ENCODE peak calls at places on chromosomes 3 and 15, in nine cellular contexts. One of them, this sample, is unnamed.

GRCh38 chr3:47984089-47984759 is 32.0 kb downstream of the MAP4 start:
- DNase-seq in ascending aorta: peak; percentile 83
- DNase-seq in CD4-positive, CD25-positive, alpha-beta regulatory T cell: no peak
- DNase-seq in heart left ventricle: no peak
- DNase-seq in ovary: no peak
- DNase-seq in upper lobe of right lung: no peak
- DNase-seq in PC-3: peak; percentile 90
- DNase-seq in HepG2: no peak
- DNase-seq in Karpas-422: no peak
- DNase-seq in this sample: peak; percentile 36

GRCh38 chr15:63601026-63601726 is 4.0 kb downstream of the FBXL22 start:
- DNase-seq in HepG2: no peak
- DNase-seq in Karpas-422: no peak
- DNase-seq in ovary: no peak
- DNase-seq in CD4-positive, CD25-positive, alpha-beta regulatory T cell: peak; percentile 52
- DNase-seq in heart left ventricle: peak; percentile 72
- DNase-seq in PC-3: no peak
- DNase-seq in ascending aorta: peak; percentile 75
- DNase-seq in upper lobe of right lung: peak; percentile 79
- DNase-seq in this sample: no peak

GRCh38 chr3:130897316-130897715 is 3.4 kb downstream of the ATP2C1 start:
- DNase-seq in heart left ventricle: no peak
- DNase-seq in HepG2: no peak
- DNase-seq in CD4-positive, CD25-positive, alpha-beta regulatory T cell: no peak
- DNase-seq in PC-3: no peak
- DNase-seq in ovary: no peak
- DNase-seq in ascending aorta: no peak
- DNase-seq in upper lobe of right lung: no peak
- DNase-seq in Karpas-422: peak; percentile 55
- DNase-seq in this sample: no peak

GRCh38 chr3:33392703-33393125 is 47.5 kb downstream of the UBP1 start:
- DNase-seq in HepG2: no peak
- DNase-seq in ovary: no peak
- DNase-seq in upper lobe of right lung: no peak
- DNase-seq in heart left ventricle: no peak
- DNase-seq in PC-3: peak; percentile 97
- DNase-seq in Karpas-422: no peak
- DNase-seq in CD4-positive, CD25-positive, alpha-beta regulatory T cell: no peak
- DNase-seq in ascending aorta: peak; percentile 77
- DNase-seq in this sample: peak; percentile 75

GRCh38 chr3:188940213-188940914 is 231.4 kb upstream of the TPRG1 start:
- DNase-seq in PC-3: no peak
- DNase-seq in ovary: no peak
- DNase-seq in HepG2: no peak
- DNase-seq in upper lobe of right lung: no peak
- DNase-seq in heart left ventricle: no peak
- DNase-seq in Karpas-422: no peak
- DNase-seq in CD4-positive, CD25-positive, alpha-beta regulatory T cell: no peak
- DNase-seq in ascending aorta: peak; percentile 81
- DNase-seq in this sample: no peak

GRCh38 chr3:64863811-64864210 is 176.0 kb upstream of the ADAMTS9 start:
- DNase-seq in CD4-positive, CD25-positive, alpha-beta regulatory T cell: no peak
- DNase-seq in ovary: no peak
- DNase-seq in upper lobe of right lung: no peak
- DNase-seq in Karpas-422: no peak
- DNase-seq in PC-3: no peak
- DNase-seq in HepG2: no peak
- DNase-seq in heart left ventricle: no peak
- DNase-seq in ascending aorta: no peak
- DNase-seq in this sample: no peak

GRCh38 chr3:64385256-64385655 is 160.0 kb upstream of the PRICKLE2 start:
- DNase-seq in ovary: no peak
- DNase-seq in Karpas-422: no peak
- DNase-seq in PC-3: no peak
- DNase-seq in upper lobe of right lung: no peak
- DNase-seq in CD4-positive, CD25-positive, alpha-beta regulatory T cell: no peak
- DNase-seq in HepG2: no peak
- DNase-seq in ascending aorta: no peak
- DNase-seq in heart left ventricle: no peak
- DNase-seq in this sample: no peak

GRCh38 chr3:54863366-54863765 is 64.5 kb downstream of the LRTM1 start:
- DNase-seq in PC-3: no peak
- DNase-seq in HepG2: no peak
- DNase-seq in ovary: no peak
- DNase-seq in upper lobe of right lung: no peak
- DNase-seq in Karpas-422: no peak
- DNase-seq in heart left ventricle: no peak
- DNase-seq in CD4-positive, CD25-positive, alpha-beta regulatory T cell: no peak
- DNase-seq in ascending aorta: no peak
- DNase-seq in this sample: no peak

GRCh38 chr3:13213911-13214846 is 140.9 kb upstream of the IQSEC1 start:
- DNase-seq in upper lobe of right lung: no peak
- DNase-seq in Karpas-422: no peak
- DNase-seq in HepG2: no peak
- DNase-seq in PC-3: no peak
- DNase-seq in ovary: no peak
- DNase-seq in heart left ventricle: no peak
- DNase-seq in ascending aorta: no peak
- DNase-seq in CD4-positive, CD25-positive, alpha-beta regulatory T cell: no peak
- DNase-seq in this sample: no peak

GRCh38 chr3:197463279-197463678 is 92.5 kb downstream of the BDH1 start:
- DNase-seq in HepG2: no peak
- DNase-seq in CD4-positive, CD25-positive, alpha-beta regulatory T cell: no peak
- DNase-seq in upper lobe of right lung: no peak
- DNase-seq in PC-3: peak; percentile 52
- DNase-seq in ascending aorta: no peak
- DNase-seq in ovary: no peak
- DNase-seq in Karpas-422: no peak
- DNase-seq in heart left ventricle: no peak
- DNase-seq in this sample: no peak

GRCh38 chr15:73818308-73818985 is 54.9 kb upstream of the TBC1D21 start:
- DNase-seq in Karpas-422: no peak
- DNase-seq in ovary: no peak
- DNase-seq in upper lobe of right lung: no peak
- DNase-seq in CD4-positive, CD25-positive, alpha-beta regulatory T cell: no peak
- DNase-seq in ascending aorta: no peak
- DNase-seq in heart left ventricle: no peak
- DNase-seq in PC-3: no peak
- DNase-seq in HepG2: no peak
- DNase-seq in this sample: no peak

GRCh38 chr3:154040283-154040682 is 80.9 kb upstream of the ARHGEF26 start:
- DNase-seq in upper lobe of right lung: no peak
- DNase-seq in heart left ventricle: no peak
- DNase-seq in CD4-positive, CD25-positive, alpha-beta regulatory T cell: no peak
- DNase-seq in ovary: no peak
- DNase-seq in PC-3: peak; percentile 69
- DNase-seq in Karpas-422: peak; percentile 58
- DNase-seq in HepG2: peak; percentile 23
- DNase-seq in ascending aorta: no peak
- DNase-seq in this sample: no peak

GRCh38 chr15:71096676-71097075 is 18.6 kb upstream of the THSD4 start:
- DNase-seq in CD4-positive, CD25-positive, alpha-beta regulatory T cell: no peak
- DNase-seq in upper lobe of right lung: no peak
- DNase-seq in ascending aorta: no peak
- DNase-seq in PC-3: peak; percentile 78
- DNase-seq in heart left ventricle: no peak
- DNase-seq in ovary: no peak
- DNase-seq in HepG2: no peak
- DNase-seq in Karpas-422: no peak
- DNase-seq in this sample: no peak

GRCh38 chr15:78087944-78088772 is 4.2 kb upstream of the SH2D7 start:
- DNase-seq in HepG2: no peak
- DNase-seq in ovary: no peak
- DNase-seq in heart left ventricle: no peak
- DNase-seq in Karpas-422: peak; percentile 76
- DNase-seq in CD4-positive, CD25-positive, alpha-beta regulatory T cell: no peak
- DNase-seq in upper lobe of right lung: no peak
- DNase-seq in ascending aorta: no peak
- DNase-seq in PC-3: no peak
- DNase-seq in this sample: no peak

GRCh38 chr15:58521293-58521991 is 89.7 kb downstream of the LIPC start:
- DNase-seq in upper lobe of right lung: peak; percentile 78
- DNase-seq in PC-3: peak; percentile 93
- DNase-seq in heart left ventricle: peak; percentile 78
- DNase-seq in ovary: no peak
- DNase-seq in HepG2: peak; percentile 42
- DNase-seq in ascending aorta: peak; percentile 75
- DNase-seq in Karpas-422: no peak
- DNase-seq in CD4-positive, CD25-positive, alpha-beta regulatory T cell: no peak
- DNase-seq in this sample: peak; percentile 19

GRCh38 chr3:156356537-156357363 is 198.2 kb downstream of the SSR3 start:
- DNase-seq in PC-3: no peak
- DNase-seq in HepG2: no peak
- DNase-seq in Karpas-422: no peak
- DNase-seq in upper lobe of right lung: no peak
- DNase-seq in ovary: no peak
- DNase-seq in heart left ventricle: no peak
- DNase-seq in ascending aorta: no peak
- DNase-seq in CD4-positive, CD25-positive, alpha-beta regulatory T cell: no peak
- DNase-seq in this sample: no peak

GRCh38 chr15:101533371-101534140 is 44.0 kb upstream of the PCSK6 start:
- DNase-seq in upper lobe of right lung: no peak
- DNase-seq in ovary: no peak
- DNase-seq in Karpas-422: no peak
- DNase-seq in ascending aorta: peak; percentile 24
- DNase-seq in PC-3: no peak
- DNase-seq in heart left ventricle: no peak
- DNase-seq in HepG2: no peak
- DNase-seq in CD4-positive, CD25-positive, alpha-beta regulatory T cell: no peak
- DNase-seq in this sample: no peak

GRCh38 chr3:148796799-148797198 is 30.8 kb upstream of the CPB1 start:
- DNase-seq in ascending aorta: no peak
- DNase-seq in PC-3: peak; percentile 43
- DNase-seq in CD4-positive, CD25-positive, alpha-beta regulatory T cell: no peak
- DNase-seq in ovary: no peak
- DNase-seq in HepG2: no peak
- DNase-seq in Karpas-422: no peak
- DNase-seq in heart left ventricle: no peak
- DNase-seq in upper lobe of right lung: no peak
- DNase-seq in this sample: no peak

GRCh38 chr15:44308415-44308814 is 19.9 kb downstream of the GOLM2 start:
- DNase-seq in ovary: no peak
- DNase-seq in ascending aorta: no peak
- DNase-seq in heart left ventricle: no peak
- DNase-seq in HepG2: no peak
- DNase-seq in upper lobe of right lung: no peak
- DNase-seq in CD4-positive, CD25-positive, alpha-beta regulatory T cell: no peak
- DNase-seq in PC-3: no peak
- DNase-seq in Karpas-422: peak; percentile 77
- DNase-seq in this sample: no peak

DNA sequence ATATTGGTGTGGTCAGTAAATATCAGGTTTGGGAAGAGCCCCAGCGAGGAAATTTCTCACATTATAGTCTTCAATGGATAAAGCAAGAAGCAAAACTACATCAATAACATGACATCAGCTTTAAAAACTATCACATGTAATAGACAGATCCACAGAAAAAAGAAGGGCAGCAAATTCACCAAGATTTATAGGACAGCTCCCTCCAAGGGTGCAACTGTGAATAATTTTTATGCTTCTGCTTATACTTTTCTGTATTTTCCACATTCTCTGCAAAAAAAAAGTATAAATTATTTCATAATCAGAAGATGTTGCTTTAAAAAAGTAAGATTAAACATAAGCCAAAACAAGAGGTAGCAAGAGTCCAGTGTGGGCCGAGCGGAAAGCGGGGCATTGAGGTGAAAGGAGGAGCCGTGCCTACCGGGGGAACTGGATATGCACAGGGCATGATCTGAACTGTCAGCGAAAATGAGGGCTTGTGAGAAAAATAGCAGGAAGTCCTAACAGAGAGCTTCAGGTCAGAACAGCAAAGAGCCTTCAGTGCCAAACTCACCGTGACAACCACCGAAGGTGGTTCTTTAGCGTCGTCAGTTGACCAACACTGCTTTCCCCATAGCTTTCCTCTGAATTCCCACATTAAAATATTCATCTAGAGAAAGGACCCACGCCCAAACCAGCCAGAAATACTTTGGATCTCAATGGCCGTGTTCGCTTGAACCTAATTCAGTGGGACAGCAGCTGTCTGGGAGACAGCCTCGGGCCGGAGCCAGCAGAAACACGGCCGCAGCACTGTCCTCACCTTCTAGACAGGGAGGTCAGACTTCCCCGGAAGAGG is 59.9 kb downstream of the FAM174B start:
- DNase-seq in ovary: no peak
- DNase-seq in ascending aorta: no peak
- DNase-seq in Karpas-422: no peak
- DNase-seq in CD4-positive, CD25-positive, alpha-beta regulatory T cell: no peak
- DNase-seq in upper lobe of right lung: no peak
- DNase-seq in PC-3: no peak
- DNase-seq in HepG2: no peak
- DNase-seq in heart left ventricle: no peak
- DNase-seq in this sample: no peak
- H3K4me3 ChIP-seq in ovary: no peak overlapping the region
- H3K4me3 ChIP-seq in ascending aorta: no peak overlapping the region
- H3K4me3 ChIP-seq in Karpas-422: no peak overlapping the region
- H3K4me3 ChIP-seq in CD4-positive, CD25-positive, alpha-beta regulatory T cell: no peak overlapping the region
- H3K4me3 ChIP-seq in upper lobe of right lung: no peak overlapping the region
- H3K4me3 ChIP-seq in PC-3: no peak overlapping the region
- H3K4me3 ChIP-seq in HepG2: no peak overlapping the region
- H3K4me3 ChIP-seq in heart left ventricle: no peak overlapping the region
- H3K4me3 ChIP-seq in this sample: no peak overlapping the region

GRCh38 chr15:38068600-38068999 is 134.2 kb downstream of the TMCO5A start:
- DNase-seq in ascending aorta: no peak
- DNase-seq in ovary: no peak
- DNase-seq in PC-3: no peak
- DNase-seq in Karpas-422: no peak
- DNase-seq in heart left ventricle: no peak
- DNase-seq in CD4-positive, CD25-positive, alpha-beta regulatory T cell: no peak
- DNase-seq in HepG2: no peak
- DNase-seq in upper lobe of right lung: no peak
- DNase-seq in this sample: no peak
- H3K4me3 ChIP-seq in ascending aorta: peak overlapping the region; percentile 29
- H3K4me3 ChIP-seq in ovary: no peak overlapping the region
- H3K4me3 ChIP-seq in PC-3: peak overlapping the region; percentile 60
- H3K4me3 ChIP-seq in Karpas-422: peak overlapping the region; percentile 39
- H3K4me3 ChIP-seq in heart left ventricle: peak overlapping the region; percentile 35
- H3K4me3 ChIP-seq in CD4-positive, CD25-positive, alpha-beta regulatory T cell: peak overlapping the region; percentile 23
- H3K4me3 ChIP-seq in HepG2: no peak overlapping the region
- H3K4me3 ChIP-seq in upper lobe of right lung: peak overlapping the region; percentile 4
- H3K4me3 ChIP-seq in this sample: peak overlapping the region; percentile 30

GRCh38 chr15:49900036-49900435 is 219.0 kb downstream of the ATP8B4 start:
- DNase-seq in PC-3: no peak
- DNase-seq in HepG2: no peak
- DNase-seq in CD4-positive, CD25-positive, alpha-beta regulatory T cell: no peak
- DNase-seq in heart left ventricle: no peak
- DNase-seq in ovary: no peak
- DNase-seq in ascending aorta: no peak
- DNase-seq in upper lobe of right lung: no peak
- DNase-seq in Karpas-422: no peak
- DNase-seq in this sample: no peak
- H3K4me3 ChIP-seq in PC-3: no peak overlapping the region
- H3K4me3 ChIP-seq in HepG2: no peak overlapping the region
- H3K4me3 ChIP-seq in CD4-positive, CD25-positive, alpha-beta regulatory T cell: no peak overlapping the region
- H3K4me3 ChIP-seq in heart left ventricle: no peak overlapping the region
- H3K4me3 ChIP-seq in ovary: no peak overlapping the region
- H3K4me3 ChIP-seq in ascending aorta: no peak overlapping the region
- H3K4me3 ChIP-seq in upper lobe of right lung: no peak overlapping the region
- H3K4me3 ChIP-seq in Karpas-422: no peak overlapping the region
- H3K4me3 ChIP-seq in this sample: no peak overlapping the region

GRCh38 chr3:134216851-134217250 is 33.8 kb downstream of the RYK start:
- DNase-seq in ovary: no peak
- DNase-seq in CD4-positive, CD25-positive, alpha-beta regulatory T cell: no peak
- DNase-seq in upper lobe of right lung: no peak
- DNase-seq in PC-3: no peak
- DNase-seq in ascending aorta: no peak
- DNase-seq in Karpas-422: no peak
- DNase-seq in HepG2: no peak
- DNase-seq in heart left ventricle: no peak
- DNase-seq in this sample: no peak
- H3K4me3 ChIP-seq in ovary: no peak overlapping the region
- H3K4me3 ChIP-seq in CD4-positive, CD25-positive, alpha-beta regulatory T cell: no peak overlapping the region
- H3K4me3 ChIP-seq in upper lobe of right lung: no peak overlapping the region
- H3K4me3 ChIP-seq in PC-3: no peak overlapping the region
- H3K4me3 ChIP-seq in ascending aorta: no peak overlapping the region
- H3K4me3 ChIP-seq in Karpas-422: no peak overlapping the region
- H3K4me3 ChIP-seq in HepG2: no peak overlapping the region
- H3K4me3 ChIP-seq in heart left ventricle: no peak overlapping the region
- H3K4me3 ChIP-seq in this sample: no peak overlapping the region

This sample was measured in skeletal muscle cell.